ENCODE peak calls at places on chromosome 17, in six cellular contexts. One of them, this sample, is unnamed.
A peak's percentile ranks its signal among the peaks of the same experiment; 100 is the strongest.

GRCh38 chr17:68101992-68102758 is 66.6 kb downstream of the KPNA2 start:
- DNase-seq in Right ventricle myocardium superior: no peak
- DNase-seq in central memory CD8-positive, alpha-beta T cell: no peak
- DNase-seq in stimulated activated CD4-positive, alpha-beta T cell treated with anti-CD3 and anti-CD28 coated beads, Interleukin-15, amount 100 ng/mL, for 1 hour: no peak
- DNase-seq in endothelial cell of umbilical vein: peak; percentile 28
- DNase-seq in T-helper 9 cell: peak; percentile 16
- DNase-seq in this sample: no peak

GRCh38 chr17:14469971-14470370 is 169.1 kb downstream of the HS3ST3B1 start:
- DNase-seq in Right ventricle myocardium superior: no peak
- DNase-seq in central memory CD8-positive, alpha-beta T cell: no peak
- DNase-seq in stimulated activated CD4-positive, alpha-beta T cell treated with anti-CD3 and anti-CD28 coated beads, Interleukin-15, amount 100 ng/mL, for 1 hour: no peak
- DNase-seq in endothelial cell of umbilical vein: no peak
- DNase-seq in T-helper 9 cell: no peak
- DNase-seq in this sample: no peak

GRCh38 chr17:7748098-7748775 is 30.7 kb downstream of the DNAH2 start:
- DNase-seq in Right ventricle myocardium superior: no peak
- DNase-seq in central memory CD8-positive, alpha-beta T cell: no peak
- DNase-seq in stimulated activated CD4-positive, alpha-beta T cell treated with anti-CD3 and anti-CD28 coated beads, Interleukin-15, amount 100 ng/mL, for 1 hour: no peak
- DNase-seq in endothelial cell of umbilical vein: no peak
- DNase-seq in T-helper 9 cell: no peak
- DNase-seq in this sample: no peak

GRCh38 chr17:75240394-75241142 is 20.8 kb downstream of the GGA3 start:
- DNase-seq in Right ventricle myocardium superior: no peak
- DNase-seq in central memory CD8-positive, alpha-beta T cell: no peak
- DNase-seq in stimulated activated CD4-positive, alpha-beta T cell treated with anti-CD3 and anti-CD28 coated beads, Interleukin-15, amount 100 ng/mL, for 1 hour: no peak
- DNase-seq in endothelial cell of umbilical vein: peak; percentile 45
- DNase-seq in T-helper 9 cell: no peak
- DNase-seq in this sample: no peak

GRCh38 chr17:67043283-67043682 is 1.1 kb upstream of the CACNG1 start:
- DNase-seq in Right ventricle myocardium superior: no peak
- DNase-seq in central memory CD8-positive, alpha-beta T cell: no peak
- DNase-seq in stimulated activated CD4-positive, alpha-beta T cell treated with anti-CD3 and anti-CD28 coated beads, Interleukin-15, amount 100 ng/mL, for 1 hour: no peak
- DNase-seq in endothelial cell of umbilical vein: no peak
- DNase-seq in T-helper 9 cell: no peak
- DNase-seq in this sample: no peak

GRCh38 chr17:28180449-28180848 is 138.0 kb downstream of the NLK start:
- DNase-seq in Right ventricle myocardium superior: no peak
- DNase-seq in central memory CD8-positive, alpha-beta T cell: no peak
- DNase-seq in stimulated activated CD4-positive, alpha-beta T cell treated with anti-CD3 and anti-CD28 coated beads, Interleukin-15, amount 100 ng/mL, for 1 hour: no peak
- DNase-seq in endothelial cell of umbilical vein: no peak
- DNase-seq in T-helper 9 cell: no peak
- DNase-seq in this sample: no peak

GRCh38 chr17:72764632-72765041 is 327.9 kb downstream of the SLC39A11 start:
- DNase-seq in Right ventricle myocardium superior: no peak
- DNase-seq in central memory CD8-positive, alpha-beta T cell: no peak
- DNase-seq in stimulated activated CD4-positive, alpha-beta T cell treated with anti-CD3 and anti-CD28 coated beads, Interleukin-15, amount 100 ng/mL, for 1 hour: no peak
- DNase-seq in endothelial cell of umbilical vein: no peak
- DNase-seq in T-helper 9 cell: no peak
- DNase-seq in this sample: no peak

GRCh38 chr17:5610956-5611355 is 26.6 kb upstream of the NLRP1 start:
- DNase-seq in Right ventricle myocardium superior: no peak
- DNase-seq in central memory CD8-positive, alpha-beta T cell: no peak
- DNase-seq in stimulated activated CD4-positive, alpha-beta T cell treated with anti-CD3 and anti-CD28 coated beads, Interleukin-15, amount 100 ng/mL, for 1 hour: no peak
- DNase-seq in endothelial cell of umbilical vein: no peak
- DNase-seq in T-helper 9 cell: no peak
- DNase-seq in this sample: no peak

GRCh38 chr17:32191306-32191705 is 49.0 kb downstream of the RHOT1 start:
- DNase-seq in Right ventricle myocardium superior: no peak
- DNase-seq in central memory CD8-positive, alpha-beta T cell: no peak
- DNase-seq in stimulated activated CD4-positive, alpha-beta T cell treated with anti-CD3 and anti-CD28 coated beads, Interleukin-15, amount 100 ng/mL, for 1 hour: no peak
- DNase-seq in endothelial cell of umbilical vein: peak; percentile 65
- DNase-seq in T-helper 9 cell: no peak
- DNase-seq in this sample: no peak

GRCh38 chr17:47990962-47991731 is 20.2 kb downstream of the CDK5RAP3 start:
- DNase-seq in Right ventricle myocardium superior: no peak
- DNase-seq in central memory CD8-positive, alpha-beta T cell: no peak
- DNase-seq in stimulated activated CD4-positive, alpha-beta T cell treated with anti-CD3 and anti-CD28 coated beads, Interleukin-15, amount 100 ng/mL, for 1 hour: no peak
- DNase-seq in endothelial cell of umbilical vein: no peak
- DNase-seq in T-helper 9 cell: no peak
- DNase-seq in this sample: no peak

GRCh38 chr17:1147664-1148063 is 32.1 kb downstream of the ABR start:
- DNase-seq in Right ventricle myocardium superior: no peak
- DNase-seq in central memory CD8-positive, alpha-beta T cell: no peak
- DNase-seq in stimulated activated CD4-positive, alpha-beta T cell treated with anti-CD3 and anti-CD28 coated beads, Interleukin-15, amount 100 ng/mL, for 1 hour: no peak
- DNase-seq in endothelial cell of umbilical vein: peak; percentile 80
- DNase-seq in T-helper 9 cell: no peak
- DNase-seq in this sample: peak; percentile 78

GRCh38 chr17:77110006-77110374 is 30.8 kb upstream of the SEC14L1 start:
- DNase-seq in Right ventricle myocardium superior: no peak
- DNase-seq in central memory CD8-positive, alpha-beta T cell: no peak
- DNase-seq in stimulated activated CD4-positive, alpha-beta T cell treated with anti-CD3 and anti-CD28 coated beads, Interleukin-15, amount 100 ng/mL, for 1 hour: no peak
- DNase-seq in endothelial cell of umbilical vein: peak; percentile 99
- DNase-seq in T-helper 9 cell: no peak
- DNase-seq in this sample: no peak

This sample was measured in NCI-H460.